ENCODE peak calls at places on chromosomes 1 and 21, in five cellular contexts. J is amygdala; F is mesenchymal stem cell; T is GM12892; R is activated T-cell treated with anti-CD3 and anti-CD28 coated beads, Interleukin-2, amount 50 U/mL, for 72 hours. N is an unnamed sample.

GRCh38 chr1:234722267-234722704 is 112.3 kb upstream of the IRF2BP2 start:
- DNase-seq in J (no peak), R (no peak), T (no peak), F (no peak), N (no peak)

GRCh38 chr1:168005544-168005943 is 68.7 kb upstream of the MPC2 start:
- DNase-seq in J (no peak), R (no peak), T (no peak), F (no peak), N (no peak)

GRCh38 chr1:31712625-31713024 is 8.8 kb upstream of the COL16A1 start:
- DNase-seq in R (no peak), T (no peak), F (peak), J (no peak), N (peak)

GRCh38 chr21:39006653-39007417 is 176.4 kb downstream of the PSMG1 start:
- DNase-seq in R (no peak), T (no peak), J (peak), F (no peak), N (no peak)

GRCh38 chr1:159172599-159173291 is 1.3 kb downstream of the CADM3 start:
- DNase-seq in J (peak), T (no peak), R (no peak), F (no peak), N (no peak)

GRCh38 chr1:224331326-224331725 is 1.4 kb upstream of the NVL start:
- DNase-seq in T (no peak), R (no peak), F (no peak), J (no peak), N (no peak)

GRCh38 chr1:202107321-202107761 is 15.4 kb upstream of the GPR37L1 start:
- DNase-seq in R (no peak), T (no peak), F (no peak), J (no peak), N (no peak)

GRCh38 chr1:154770897-154771594 is 99.0 kb downstream of the KCNN3 start:
- DNase-seq in R (no peak), T (no peak), F (no peak), J (no peak), N (no peak)

GRCh38 chr1:117895482-117896114 is 33.8 kb downstream of the GDAP2 start:
- DNase-seq in J (peak), T (peak), F (peak), R (peak), N (peak)

GRCh38 chr1:226157761-226158316 is 28.7 kb downstream of the ACBD3 start:
- DNase-seq in T (no peak), F (no peak), R (no peak), J (no peak), N (no peak)

GRCh38 chr21:29939859-29940245 is at the start of gene GRIK1:
- DNase-seq in F (no peak), T (no peak), R (no peak), J (peak), N (no peak)

GRCh38 chr21:25855591-25855990 is 120.8 kb downstream of the GABPA start:
- DNase-seq in R (no peak), T (no peak), F (no peak), J (no peak), N (no peak)

GRCh38 chr1:3657578-3658230 is 5.4 kb downstream of the TP73 start:
- DNase-seq in R (no peak), J (no peak), F (no peak), T (no peak), N (no peak)

GRCh38 chr1:103948526-103948925 is 198.8 kb downstream of the AMY1C start:
- DNase-seq in J (no peak), T (no peak), R (no peak), F (peak), N (no peak)

GRCh38 chr21:15034126-15034848 is 30.5 kb downstream of the NRIP1 start:
- DNase-seq in J (no peak), F (no peak), T (no peak), R (no peak), N (peak)

GRCh38 chr1:63772201-63772600 is 1.6 kb upstream of the ROR1 start:
- DNase-seq in F (no peak), R (no peak), T (no peak), J (no peak), N (no peak)

GRCh38 chr1:12851779-12852178 is 3.3 kb upstream of the HNRNPCL1 start:
- DNase-seq in R (no peak), F (no peak), T (no peak), J (no peak), N (peak)

GRCh38 chr1:100969336-100969735 is 56.2 kb downstream of the DPH5 start:
- DNase-seq in J (no peak), R (no peak), F (no peak), T (no peak), N (no peak)

GRCh38 chr1:205576805-205577761 is 54.7 kb downstream of the ELK4 start:
- DNase-seq in T (no peak), J (no peak), R (no peak), F (no peak), N (no peak)

GRCh38 chr1:24463756-24464377 is 38.8 kb upstream of the RCAN3 start:
- DNase-seq in J (no peak), R (no peak), T (no peak), F (no peak), N (no peak)

GRCh38 chr1:16207318-16208269 is 4.9 kb downstream of the ARHGEF19 start:
- DNase-seq in R (no peak), T (no peak), J (no peak), F (peak), N (no peak)